ENCODE peak calls at places on chromosomes 7 and 10, in seven cellular contexts. One of them, this sample, is unnamed.

GRCh38 chr10:132397036-132397541 is at the start of gene PWWP2B:
- DNase-seq in GM04504: no peak
- DNase-seq in NCI-H345: peak
- DNase-seq in stimulated activated CD4-positive, alpha-beta T cell treated with anti-CD3 and anti-CD28 coated beads, Interleukin-1b, Interleukin-23, amount 100 ng/mL, for 48 hours: no peak
- DNase-seq in stimulated activated CD8-positive, alpha-beta memory T cell treated with anti-CD3 and anti-CD28 coated beads, Interleukin-4, amount 100 ng/mL, for 24 hours: peak
- DNase-seq in mammary epithelial cell: no peak
- DNase-seq in aorta: peak
- DNase-seq in this sample: no peak

GRCh38 chr7:221996-222715 is 29.8 kb downstream of the FAM20C start:
- DNase-seq in GM04504: no peak
- DNase-seq in mammary epithelial cell: no peak
- DNase-seq in stimulated activated CD4-positive, alpha-beta T cell treated with anti-CD3 and anti-CD28 coated beads, Interleukin-1b, Interleukin-23, amount 100 ng/mL, for 48 hours: no peak
- DNase-seq in aorta: no peak
- DNase-seq in NCI-H345: no peak
- DNase-seq in stimulated activated CD8-positive, alpha-beta memory T cell treated with anti-CD3 and anti-CD28 coated beads, Interleukin-4, amount 100 ng/mL, for 24 hours: no peak
- DNase-seq in this sample: no peak

GRCh38 chr7:150745086-150745485 is 7.9 kb downstream of the GIMAP5 start:
- DNase-seq in mammary epithelial cell: no peak
- DNase-seq in stimulated activated CD8-positive, alpha-beta memory T cell treated with anti-CD3 and anti-CD28 coated beads, Interleukin-4, amount 100 ng/mL, for 24 hours: no peak
- DNase-seq in NCI-H345: no peak
- DNase-seq in GM04504: no peak
- DNase-seq in aorta: no peak
- DNase-seq in stimulated activated CD4-positive, alpha-beta T cell treated with anti-CD3 and anti-CD28 coated beads, Interleukin-1b, Interleukin-23, amount 100 ng/mL, for 48 hours: no peak
- DNase-seq in this sample: no peak

GRCh38 chr10:124619802-124620490 is 124.2 kb downstream of the FAM53B start:
- DNase-seq in aorta: no peak
- DNase-seq in GM04504: no peak
- DNase-seq in mammary epithelial cell: no peak
- DNase-seq in NCI-H345: no peak
- DNase-seq in stimulated activated CD4-positive, alpha-beta T cell treated with anti-CD3 and anti-CD28 coated beads, Interleukin-1b, Interleukin-23, amount 100 ng/mL, for 48 hours: no peak
- DNase-seq in stimulated activated CD8-positive, alpha-beta memory T cell treated with anti-CD3 and anti-CD28 coated beads, Interleukin-4, amount 100 ng/mL, for 24 hours: no peak
- DNase-seq in this sample: no peak

GRCh38 chr10:29389935-29390334 is 101.1 kb downstream of the LYZL1 start:
- DNase-seq in stimulated activated CD4-positive, alpha-beta T cell treated with anti-CD3 and anti-CD28 coated beads, Interleukin-1b, Interleukin-23, amount 100 ng/mL, for 48 hours: no peak
- DNase-seq in GM04504: no peak
- DNase-seq in aorta: no peak
- DNase-seq in NCI-H345: no peak
- DNase-seq in mammary epithelial cell: peak
- DNase-seq in stimulated activated CD8-positive, alpha-beta memory T cell treated with anti-CD3 and anti-CD28 coated beads, Interleukin-4, amount 100 ng/mL, for 24 hours: no peak
- DNase-seq in this sample: no peak

GRCh38 chr10:113131611-113132330 is 181.7 kb downstream of the TCF7L2 start:
- DNase-seq in stimulated activated CD8-positive, alpha-beta memory T cell treated with anti-CD3 and anti-CD28 coated beads, Interleukin-4, amount 100 ng/mL, for 24 hours: no peak
- DNase-seq in GM04504: peak
- DNase-seq in stimulated activated CD4-positive, alpha-beta T cell treated with anti-CD3 and anti-CD28 coated beads, Interleukin-1b, Interleukin-23, amount 100 ng/mL, for 48 hours: no peak
- DNase-seq in NCI-H345: no peak
- DNase-seq in aorta: no peak
- DNase-seq in mammary epithelial cell: peak
- DNase-seq in this sample: no peak

GRCh38 chr10:6297951-6298381 is 95.2 kb downstream of the PFKFB3 start:
- DNase-seq in mammary epithelial cell: no peak
- DNase-seq in stimulated activated CD4-positive, alpha-beta T cell treated with anti-CD3 and anti-CD28 coated beads, Interleukin-1b, Interleukin-23, amount 100 ng/mL, for 48 hours: no peak
- DNase-seq in stimulated activated CD8-positive, alpha-beta memory T cell treated with anti-CD3 and anti-CD28 coated beads, Interleukin-4, amount 100 ng/mL, for 24 hours: no peak
- DNase-seq in GM04504: no peak
- DNase-seq in NCI-H345: no peak
- DNase-seq in aorta: peak
- DNase-seq in this sample: no peak

GRCh38 chr10:30818854-30819253 is 189.3 kb upstream of the LYZL2 start:
- DNase-seq in mammary epithelial cell: peak
- DNase-seq in stimulated activated CD8-positive, alpha-beta memory T cell treated with anti-CD3 and anti-CD28 coated beads, Interleukin-4, amount 100 ng/mL, for 24 hours: no peak
- DNase-seq in aorta: peak
- DNase-seq in NCI-H345: no peak
- DNase-seq in stimulated activated CD4-positive, alpha-beta T cell treated with anti-CD3 and anti-CD28 coated beads, Interleukin-1b, Interleukin-23, amount 100 ng/mL, for 48 hours: no peak
- DNase-seq in GM04504: no peak
- DNase-seq in this sample: no peak

GRCh38 chr10:646118-646524 is 43.3 kb downstream of the DIP2C start:
- DNase-seq in aorta: no peak
- DNase-seq in mammary epithelial cell: no peak
- DNase-seq in NCI-H345: no peak
- DNase-seq in stimulated activated CD4-positive, alpha-beta T cell treated with anti-CD3 and anti-CD28 coated beads, Interleukin-1b, Interleukin-23, amount 100 ng/mL, for 48 hours: no peak
- DNase-seq in stimulated activated CD8-positive, alpha-beta memory T cell treated with anti-CD3 and anti-CD28 coated beads, Interleukin-4, amount 100 ng/mL, for 24 hours: no peak
- DNase-seq in GM04504: no peak
- DNase-seq in this sample: no peak

GRCh38 chr10:43202224-43202656 is 64.0 kb downstream of the CSGALNACT2 start:
- DNase-seq in NCI-H345: peak
- DNase-seq in mammary epithelial cell: no peak
- DNase-seq in stimulated activated CD4-positive, alpha-beta T cell treated with anti-CD3 and anti-CD28 coated beads, Interleukin-1b, Interleukin-23, amount 100 ng/mL, for 48 hours: peak
- DNase-seq in GM04504: no peak
- DNase-seq in aorta: no peak
- DNase-seq in stimulated activated CD8-positive, alpha-beta memory T cell treated with anti-CD3 and anti-CD28 coated beads, Interleukin-4, amount 100 ng/mL, for 24 hours: peak
- DNase-seq in this sample: no peak

GRCh38 chr10:123666318-123667291 is at the start of gene GPR26:
- DNase-seq in mammary epithelial cell: no peak
- DNase-seq in GM04504: no peak
- DNase-seq in stimulated activated CD8-positive, alpha-beta memory T cell treated with anti-CD3 and anti-CD28 coated beads, Interleukin-4, amount 100 ng/mL, for 24 hours: no peak
- DNase-seq in NCI-H345: no peak
- DNase-seq in stimulated activated CD4-positive, alpha-beta T cell treated with anti-CD3 and anti-CD28 coated beads, Interleukin-1b, Interleukin-23, amount 100 ng/mL, for 48 hours: no peak
- DNase-seq in aorta: no peak
- DNase-seq in this sample: no peak

GRCh38 chr10:117548191-117548668 is 5.7 kb downstream of the EMX2 start:
- DNase-seq in mammary epithelial cell: no peak
- DNase-seq in stimulated activated CD8-positive, alpha-beta memory T cell treated with anti-CD3 and anti-CD28 coated beads, Interleukin-4, amount 100 ng/mL, for 24 hours: no peak
- DNase-seq in aorta: peak
- DNase-seq in stimulated activated CD4-positive, alpha-beta T cell treated with anti-CD3 and anti-CD28 coated beads, Interleukin-1b, Interleukin-23, amount 100 ng/mL, for 48 hours: no peak
- DNase-seq in GM04504: no peak
- DNase-seq in NCI-H345: no peak
- DNase-seq in this sample: no peak

GRCh38 chr10:49298990-49299815 is at the start of gene C10orf71:
- DNase-seq in mammary epithelial cell: no peak
- DNase-seq in GM04504: no peak
- DNase-seq in aorta: no peak
- DNase-seq in stimulated activated CD8-positive, alpha-beta memory T cell treated with anti-CD3 and anti-CD28 coated beads, Interleukin-4, amount 100 ng/mL, for 24 hours: no peak
- DNase-seq in stimulated activated CD4-positive, alpha-beta T cell treated with anti-CD3 and anti-CD28 coated beads, Interleukin-1b, Interleukin-23, amount 100 ng/mL, for 48 hours: no peak
- DNase-seq in NCI-H345: peak
- DNase-seq in this sample: no peak

GRCh38 chr7:108650487-108650886 is 80.8 kb downstream of the DNAJB9 start:
- DNase-seq in aorta: no peak
- DNase-seq in stimulated activated CD4-positive, alpha-beta T cell treated with anti-CD3 and anti-CD28 coated beads, Interleukin-1b, Interleukin-23, amount 100 ng/mL, for 48 hours: no peak
- DNase-seq in stimulated activated CD8-positive, alpha-beta memory T cell treated with anti-CD3 and anti-CD28 coated beads, Interleukin-4, amount 100 ng/mL, for 24 hours: no peak
- DNase-seq in GM04504: no peak
- DNase-seq in mammary epithelial cell: peak
- DNase-seq in NCI-H345: no peak
- DNase-seq in this sample: no peak

GRCh38 chr7:138872576-138872975 is 74.6 kb upstream of the ATP6V0A4 start:
- DNase-seq in stimulated activated CD8-positive, alpha-beta memory T cell treated with anti-CD3 and anti-CD28 coated beads, Interleukin-4, amount 100 ng/mL, for 24 hours: no peak
- DNase-seq in mammary epithelial cell: peak
- DNase-seq in aorta: no peak
- DNase-seq in GM04504: no peak
- DNase-seq in NCI-H345: no peak
- DNase-seq in stimulated activated CD4-positive, alpha-beta T cell treated with anti-CD3 and anti-CD28 coated beads, Interleukin-1b, Interleukin-23, amount 100 ng/mL, for 48 hours: no peak
- DNase-seq in this sample: no peak

GRCh38 chr10:121583857-121584256 is 14.4 kb downstream of the FGFR2 start:
- DNase-seq in stimulated activated CD4-positive, alpha-beta T cell treated with anti-CD3 and anti-CD28 coated beads, Interleukin-1b, Interleukin-23, amount 100 ng/mL, for 48 hours: no peak
- DNase-seq in NCI-H345: no peak
- DNase-seq in stimulated activated CD8-positive, alpha-beta memory T cell treated with anti-CD3 and anti-CD28 coated beads, Interleukin-4, amount 100 ng/mL, for 24 hours: no peak
- DNase-seq in aorta: no peak
- DNase-seq in GM04504: no peak
- DNase-seq in mammary epithelial cell: no peak
- DNase-seq in this sample: no peak

GRCh38 chr10:84329094-84329611 is 764 bp downstream of the CCSER2 start:
- DNase-seq in NCI-H345: peak
- DNase-seq in GM04504: no peak
- DNase-seq in stimulated activated CD8-positive, alpha-beta memory T cell treated with anti-CD3 and anti-CD28 coated beads, Interleukin-4, amount 100 ng/mL, for 24 hours: peak
- DNase-seq in stimulated activated CD4-positive, alpha-beta T cell treated with anti-CD3 and anti-CD28 coated beads, Interleukin-1b, Interleukin-23, amount 100 ng/mL, for 48 hours: peak
- DNase-seq in aorta: no peak
- DNase-seq in mammary epithelial cell: peak
- DNase-seq in this sample: no peak

GRCh38 chr10:35027567-35027966 is 62.6 kb downstream of the CUL2 start:
- DNase-seq in stimulated activated CD8-positive, alpha-beta memory T cell treated with anti-CD3 and anti-CD28 coated beads, Interleukin-4, amount 100 ng/mL, for 24 hours: no peak
- DNase-seq in NCI-H345: no peak
- DNase-seq in mammary epithelial cell: no peak
- DNase-seq in GM04504: no peak
- DNase-seq in aorta: no peak
- DNase-seq in stimulated activated CD4-positive, alpha-beta T cell treated with anti-CD3 and anti-CD28 coated beads, Interleukin-1b, Interleukin-23, amount 100 ng/mL, for 48 hours: no peak
- DNase-seq in this sample: no peak

GRCh38 chr7:4633012-4633411 is 49.1 kb upstream of the FOXK1 start:
- DNase-seq in NCI-H345: no peak
- DNase-seq in mammary epithelial cell: peak
- DNase-seq in aorta: no peak
- DNase-seq in GM04504: no peak
- DNase-seq in stimulated activated CD8-positive, alpha-beta memory T cell treated with anti-CD3 and anti-CD28 coated beads, Interleukin-4, amount 100 ng/mL, for 24 hours: no peak
- DNase-seq in stimulated activated CD4-positive, alpha-beta T cell treated with anti-CD3 and anti-CD28 coated beads, Interleukin-1b, Interleukin-23, amount 100 ng/mL, for 48 hours: peak
- DNase-seq in this sample: no peak

GRCh38 chr7:106111671-106112117 is 418 bp downstream of the SYPL1 start:
- DNase-seq in stimulated activated CD4-positive, alpha-beta T cell treated with anti-CD3 and anti-CD28 coated beads, Interleukin-1b, Interleukin-23, amount 100 ng/mL, for 48 hours: peak
- DNase-seq in NCI-H345: peak
- DNase-seq in stimulated activated CD8-positive, alpha-beta memory T cell treated with anti-CD3 and anti-CD28 coated beads, Interleukin-4, amount 100 ng/mL, for 24 hours: no peak
- DNase-seq in mammary epithelial cell: no peak
- DNase-seq in GM04504: peak
- DNase-seq in aorta: peak
- DNase-seq in this sample: peak

GRCh38 chr10:87915989-87916388 is 52.6 kb downstream of the PTEN start:
- DNase-seq in stimulated activated CD8-positive, alpha-beta memory T cell treated with anti-CD3 and anti-CD28 coated beads, Interleukin-4, amount 100 ng/mL, for 24 hours: no peak
- DNase-seq in NCI-H345: no peak
- DNase-seq in GM04504: no peak
- DNase-seq in aorta: peak
- DNase-seq in mammary epithelial cell: peak
- DNase-seq in stimulated activated CD4-positive, alpha-beta T cell treated with anti-CD3 and anti-CD28 coated beads, Interleukin-1b, Interleukin-23, amount 100 ng/mL, for 48 hours: no peak
- DNase-seq in this sample: no peak

GRCh38 chr10:114876602-114877300 is 55.2 kb downstream of the FHIP2A start:
- DNase-seq in stimulated activated CD8-positive, alpha-beta memory T cell treated with anti-CD3 and anti-CD28 coated beads, Interleukin-4, amount 100 ng/mL, for 24 hours: no peak
- DNase-seq in NCI-H345: peak
- DNase-seq in GM04504: peak
- DNase-seq in mammary epithelial cell: peak
- DNase-seq in aorta: peak
- DNase-seq in stimulated activated CD4-positive, alpha-beta T cell treated with anti-CD3 and anti-CD28 coated beads, Interleukin-1b, Interleukin-23, amount 100 ng/mL, for 48 hours: peak
- DNase-seq in this sample: peak

GRCh38 chr7:25360471-25360870 is 132.2 kb upstream of the NPVF start:
- DNase-seq in NCI-H345: peak
- DNase-seq in stimulated activated CD8-positive, alpha-beta memory T cell treated with anti-CD3 and anti-CD28 coated beads, Interleukin-4, amount 100 ng/mL, for 24 hours: no peak
- DNase-seq in mammary epithelial cell: no peak
- DNase-seq in GM04504: no peak
- DNase-seq in stimulated activated CD4-positive, alpha-beta T cell treated with anti-CD3 and anti-CD28 coated beads, Interleukin-1b, Interleukin-23, amount 100 ng/mL, for 48 hours: no peak
- DNase-seq in aorta: no peak
- DNase-seq in this sample: peak

GRCh38 chr7:135012229-135012628 is 25.9 kb downstream of the AGBL3 start:
- DNase-seq in stimulated activated CD8-positive, alpha-beta memory T cell treated with anti-CD3 and anti-CD28 coated beads, Interleukin-4, amount 100 ng/mL, for 24 hours: no peak
- DNase-seq in aorta: no peak
- DNase-seq in stimulated activated CD4-positive, alpha-beta T cell treated with anti-CD3 and anti-CD28 coated beads, Interleukin-1b, Interleukin-23, amount 100 ng/mL, for 48 hours: no peak
- DNase-seq in NCI-H345: no peak
- DNase-seq in mammary epithelial cell: no peak
- DNase-seq in GM04504: no peak
- DNase-seq in this sample: no peak

GRCh38 chr7:109246330-109247077 is 676.8 kb downstream of the DNAJB9 start:
- DNase-seq in NCI-H345: no peak
- DNase-seq in stimulated activated CD8-positive, alpha-beta memory T cell treated with anti-CD3 and anti-CD28 coated beads, Interleukin-4, amount 100 ng/mL, for 24 hours: no peak
- DNase-seq in mammary epithelial cell: peak
- DNase-seq in GM04504: no peak
- DNase-seq in stimulated activated CD4-positive, alpha-beta T cell treated with anti-CD3 and anti-CD28 coated beads, Interleukin-1b, Interleukin-23, amount 100 ng/mL, for 48 hours: no peak
- DNase-seq in aorta: no peak
- DNase-seq in this sample: no peak

GRCh38 chr10:104642311-104643022 is 1.4 kb downstream of the SORCS3 start:
- DNase-seq in mammary epithelial cell: no peak
- DNase-seq in aorta: no peak
- DNase-seq in stimulated activated CD8-positive, alpha-beta memory T cell treated with anti-CD3 and anti-CD28 coated beads, Interleukin-4, amount 100 ng/mL, for 24 hours: peak
- DNase-seq in GM04504: no peak
- DNase-seq in NCI-H345: no peak
- DNase-seq in stimulated activated CD4-positive, alpha-beta T cell treated with anti-CD3 and anti-CD28 coated beads, Interleukin-1b, Interleukin-23, amount 100 ng/mL, for 48 hours: peak
- DNase-seq in this sample: no peak

GRCh38 chr10:117684673-117685211 is 142.2 kb downstream of the EMX2 start:
- DNase-seq in aorta: peak
- DNase-seq in NCI-H345: no peak
- DNase-seq in mammary epithelial cell: no peak
- DNase-seq in GM04504: peak
- DNase-seq in stimulated activated CD4-positive, alpha-beta T cell treated with anti-CD3 and anti-CD28 coated beads, Interleukin-1b, Interleukin-23, amount 100 ng/mL, for 48 hours: no peak
- DNase-seq in stimulated activated CD8-positive, alpha-beta memory T cell treated with anti-CD3 and anti-CD28 coated beads, Interleukin-4, amount 100 ng/mL, for 24 hours: no peak
- DNase-seq in this sample: no peak

GRCh38 chr10:49081532-49082275 is 33.6 kb downstream of the VSTM4 start:
- DNase-seq in stimulated activated CD8-positive, alpha-beta memory T cell treated with anti-CD3 and anti-CD28 coated beads, Interleukin-4, amount 100 ng/mL, for 24 hours: no peak
- DNase-seq in mammary epithelial cell: no peak
- DNase-seq in aorta: peak
- DNase-seq in NCI-H345: peak
- DNase-seq in stimulated activated CD4-positive, alpha-beta T cell treated with anti-CD3 and anti-CD28 coated beads, Interleukin-1b, Interleukin-23, amount 100 ng/mL, for 48 hours: no peak
- DNase-seq in GM04504: no peak
- DNase-seq in this sample: no peak

GRCh38 chr7:149720372-149721083 is 52.9 kb downstream of the ZNF467 start:
- DNase-seq in aorta: no peak
- DNase-seq in stimulated activated CD8-positive, alpha-beta memory T cell treated with anti-CD3 and anti-CD28 coated beads, Interleukin-4, amount 100 ng/mL, for 24 hours: no peak
- DNase-seq in NCI-H345: no peak
- DNase-seq in GM04504: no peak
- DNase-seq in stimulated activated CD4-positive, alpha-beta T cell treated with anti-CD3 and anti-CD28 coated beads, Interleukin-1b, Interleukin-23, amount 100 ng/mL, for 48 hours: no peak
- DNase-seq in mammary epithelial cell: no peak
- DNase-seq in this sample: no peak

GRCh38 chr7:25368599-25368998 is 140.3 kb upstream of the NPVF start:
- DNase-seq in aorta: no peak
- DNase-seq in GM04504: no peak
- DNase-seq in stimulated activated CD8-positive, alpha-beta memory T cell treated with anti-CD3 and anti-CD28 coated beads, Interleukin-4, amount 100 ng/mL, for 24 hours: no peak
- DNase-seq in NCI-H345: no peak
- DNase-seq in mammary epithelial cell: no peak
- DNase-seq in stimulated activated CD4-positive, alpha-beta T cell treated with anti-CD3 and anti-CD28 coated beads, Interleukin-1b, Interleukin-23, amount 100 ng/mL, for 48 hours: no peak
- DNase-seq in this sample: no peak

GRCh38 chr10:120423350-120424197 is 33.5 kb upstream of the PLPP4 start:
- DNase-seq in GM04504: no peak
- DNase-seq in stimulated activated CD4-positive, alpha-beta T cell treated with anti-CD3 and anti-CD28 coated beads, Interleukin-1b, Interleukin-23, amount 100 ng/mL, for 48 hours: peak
- DNase-seq in NCI-H345: peak
- DNase-seq in mammary epithelial cell: peak
- DNase-seq in aorta: no peak
- DNase-seq in stimulated activated CD8-positive, alpha-beta memory T cell treated with anti-CD3 and anti-CD28 coated beads, Interleukin-4, amount 100 ng/mL, for 24 hours: no peak
- DNase-seq in this sample: no peak